ENCODE peak calls at places on chromosomes 16 and 17, in four cellular contexts. One of them, this sample, is unnamed.

GRCh38 chr17:4631836-4632582 is 9.5 kb downstream of the ALOX15 start:
- DNase-seq in endodermal cell: peak
- DNase-seq in dorsolateral prefrontal cortex: no peak
- DNase-seq in fibroblast of mammary gland: no peak
- DNase-seq in this sample: no peak

GRCh38 chr16:55480228-55480655 is 1.2 kb downstream of the MMP2 start:
- DNase-seq in endodermal cell: peak
- DNase-seq in dorsolateral prefrontal cortex: peak
- DNase-seq in fibroblast of mammary gland: peak
- DNase-seq in this sample: peak

GRCh38 chr17:56801506-56802178 is 32.1 kb downstream of the C17orf67 start:
- DNase-seq in endodermal cell: no peak
- DNase-seq in dorsolateral prefrontal cortex: no peak
- DNase-seq in fibroblast of mammary gland: no peak
- DNase-seq in this sample: no peak

GRCh38 chr17:2797632-2798031 is 1.4 kb downstream of the RAP1GAP2 start:
- DNase-seq in endodermal cell: no peak
- DNase-seq in dorsolateral prefrontal cortex: no peak
- DNase-seq in fibroblast of mammary gland: no peak
- DNase-seq in this sample: no peak

GRCh38 chr16:78926723-78927200 is 673.8 kb downstream of the MAF start:
- DNase-seq in endodermal cell: no peak
- DNase-seq in dorsolateral prefrontal cortex: no peak
- DNase-seq in fibroblast of mammary gland: no peak
- DNase-seq in this sample: no peak

GRCh38 chr16:53061701-53062159 is 6.9 kb downstream of the CHD9 start:
- DNase-seq in endodermal cell: no peak
- DNase-seq in dorsolateral prefrontal cortex: no peak
- DNase-seq in fibroblast of mammary gland: no peak
- DNase-seq in this sample: no peak

GRCh38 chr17:57672205-57672632 is 72.9 kb downstream of the CCDC182 start:
- DNase-seq in endodermal cell: no peak
- DNase-seq in dorsolateral prefrontal cortex: no peak
- DNase-seq in fibroblast of mammary gland: peak
- DNase-seq in this sample: peak

GRCh38 chr17:57369509-57369945 is 113.2 kb downstream of the MSI2 start:
- DNase-seq in endodermal cell: no peak
- DNase-seq in dorsolateral prefrontal cortex: no peak
- DNase-seq in fibroblast of mammary gland: peak
- DNase-seq in this sample: peak

GRCh38 chr17:38547439-38547838 is 58.3 kb downstream of the SRCIN1 start:
- DNase-seq in endodermal cell: no peak
- DNase-seq in dorsolateral prefrontal cortex: no peak
- DNase-seq in fibroblast of mammary gland: no peak
- DNase-seq in this sample: no peak

DNA sequence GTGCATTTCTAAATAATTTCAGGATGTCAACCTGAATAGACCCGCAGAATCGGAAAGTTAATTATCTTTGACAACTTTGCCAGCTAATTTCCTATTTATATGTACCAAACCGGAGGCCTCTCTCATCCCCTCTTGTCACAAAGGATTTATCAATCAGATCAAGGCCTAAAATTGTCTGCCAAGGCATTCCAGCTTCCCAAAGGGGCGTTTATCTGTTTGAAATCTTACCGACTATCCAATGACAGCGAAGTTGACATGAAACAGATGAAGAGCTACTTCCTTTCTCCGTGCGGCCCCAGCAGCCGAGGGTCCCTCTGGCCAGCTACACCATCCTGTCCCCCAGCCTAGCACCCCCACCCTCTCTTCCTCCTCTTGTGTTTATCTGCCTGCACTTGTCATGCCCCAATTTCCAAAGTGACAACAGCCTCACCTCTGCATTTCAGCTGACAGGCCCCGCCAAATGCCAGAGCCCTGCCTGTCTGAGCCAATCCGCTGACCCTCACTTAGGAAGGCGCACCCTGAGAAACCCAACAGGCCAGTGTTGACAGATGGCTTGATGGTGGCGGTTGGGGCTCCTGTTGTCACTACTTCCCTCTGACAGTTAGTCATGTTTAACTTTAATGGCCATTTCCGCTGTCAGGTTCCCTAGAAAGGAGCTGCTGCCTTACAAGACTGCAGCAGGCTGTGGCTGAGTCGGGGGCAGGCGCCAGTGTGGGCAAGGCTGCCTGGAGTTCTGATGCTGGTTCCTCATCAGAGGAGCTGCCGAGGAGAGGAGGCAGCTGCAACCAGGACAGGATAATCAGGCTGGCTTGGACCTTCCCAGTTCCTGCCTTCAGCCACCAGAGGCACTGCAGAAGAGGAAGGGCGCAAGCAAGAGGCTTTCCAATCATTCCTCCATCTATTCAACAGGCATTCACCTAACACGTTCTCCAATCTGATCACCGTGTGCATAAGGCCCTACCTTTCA is 223.4 kb upstream of the DYNLRB2 start:
- DNase-seq in endodermal cell: peak
- DNase-seq in dorsolateral prefrontal cortex: no peak
- DNase-seq in fibroblast of mammary gland: no peak
- DNase-seq in this sample: no peak
- TF ChIP-seq CTCF in endodermal cell: peak
- TF ChIP-seq CTCF in dorsolateral prefrontal cortex: no peak
- TF ChIP-seq CTCF in fibroblast of mammary gland: peak
- TF ChIP-seq CTCF in this sample: peak

DNA sequence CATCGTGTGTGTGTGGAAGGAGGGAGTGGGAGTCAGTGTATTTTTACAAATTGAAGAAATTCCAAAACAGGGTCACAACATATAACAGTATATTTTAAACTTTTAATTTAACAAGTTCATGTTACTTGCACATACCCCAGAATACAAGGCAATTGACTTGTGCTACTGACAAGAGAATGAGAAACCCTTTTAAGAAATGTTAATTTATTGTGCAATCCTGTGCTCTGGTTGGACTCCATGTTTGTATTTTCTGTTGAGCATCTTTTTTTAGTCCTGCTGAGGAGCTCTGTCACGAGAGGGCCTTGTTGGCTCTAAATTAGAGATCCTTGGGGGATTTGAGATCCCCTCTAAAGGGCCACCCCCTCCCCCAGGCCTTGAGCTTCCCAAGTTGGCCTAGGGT is 1.1 kb upstream of the EMP2 start:
- DNase-seq in endodermal cell: no peak
- DNase-seq in dorsolateral prefrontal cortex: no peak
- DNase-seq in fibroblast of mammary gland: no peak
- DNase-seq in this sample: peak
- H3K4me3 ChIP-seq in endodermal cell: no peak
- H3K4me3 ChIP-seq in dorsolateral prefrontal cortex: no peak
- H3K4me3 ChIP-seq in fibroblast of mammary gland: no peak
- H3K4me3 ChIP-seq in this sample: no peak

DNA sequence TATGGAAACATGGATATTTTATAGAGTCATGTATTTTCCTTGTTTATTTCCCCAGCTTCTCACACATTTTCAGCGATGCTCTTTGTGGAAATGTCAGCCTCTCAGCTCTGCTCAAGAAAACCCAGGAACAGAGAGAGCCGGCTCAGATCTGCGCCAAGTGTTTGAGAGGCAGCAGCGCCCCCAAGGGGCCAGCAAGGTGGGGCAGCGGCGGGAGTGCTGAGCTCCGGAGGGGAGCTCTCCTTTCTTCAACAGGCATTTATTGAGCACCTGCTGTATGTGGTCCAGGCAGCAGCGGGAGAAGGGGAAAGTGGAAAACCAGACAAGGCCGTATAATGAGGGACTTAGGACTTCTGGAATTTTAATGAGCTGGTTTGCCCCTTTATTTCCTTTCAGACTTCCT is 421.1 kb upstream of the C16orf82 start:
- DNase-seq in endodermal cell: peak
- DNase-seq in dorsolateral prefrontal cortex: peak
- DNase-seq in fibroblast of mammary gland: no peak
- DNase-seq in this sample: no peak
- TF ChIP-seq CTCF in endodermal cell: peak
- TF ChIP-seq CTCF in dorsolateral prefrontal cortex: peak
- TF ChIP-seq CTCF in fibroblast of mammary gland: no peak
- TF ChIP-seq CTCF in this sample: peak

DNA sequence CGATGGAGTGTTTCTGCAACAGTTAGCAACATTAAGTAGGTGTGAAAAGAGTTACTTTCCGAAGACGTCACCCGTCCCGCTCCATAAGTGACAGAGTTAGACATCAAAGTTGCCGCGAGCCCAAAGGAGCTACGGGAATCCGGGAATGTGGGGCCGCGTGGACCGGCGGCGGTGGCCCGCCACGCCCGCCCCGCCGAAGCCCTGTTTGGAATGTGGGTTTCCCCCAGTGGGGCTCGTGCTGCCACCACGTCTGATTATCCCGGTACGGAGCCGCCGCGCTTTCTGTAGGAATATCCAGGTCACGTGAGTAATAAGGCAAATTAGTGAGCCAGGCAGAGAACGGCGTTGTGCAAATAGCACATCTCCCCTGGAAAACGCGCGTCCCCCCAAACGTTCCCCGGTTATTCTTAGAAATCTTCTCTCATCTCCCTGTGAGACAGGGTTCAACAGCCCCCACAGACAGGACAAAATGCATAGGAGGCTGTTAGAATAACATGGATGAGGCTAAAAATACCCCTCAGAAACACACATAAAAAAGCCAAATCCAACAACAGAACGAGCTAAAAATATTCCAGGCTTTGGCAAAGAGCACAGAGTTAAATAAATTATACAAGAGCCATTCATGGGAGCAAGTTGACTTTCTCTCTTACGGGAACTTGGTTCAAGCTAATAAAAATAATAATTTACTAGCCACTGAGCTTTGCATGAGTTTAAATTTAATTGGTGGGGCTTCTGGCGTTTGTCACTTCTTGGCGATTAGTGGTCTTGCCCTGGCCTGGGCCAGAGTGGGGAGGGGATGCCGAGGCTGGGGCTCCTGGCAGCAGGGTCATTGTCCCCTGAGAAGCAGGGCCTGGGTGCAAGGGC is 8.6 kb downstream of the BAHCC1 start:
- DNase-seq in endodermal cell: no peak
- DNase-seq in dorsolateral prefrontal cortex: no peak
- DNase-seq in fibroblast of mammary gland: no peak
- DNase-seq in this sample: peak
- H3K4me3 ChIP-seq in endodermal cell: no peak
- H3K4me3 ChIP-seq in dorsolateral prefrontal cortex: peak
- H3K4me3 ChIP-seq in fibroblast of mammary gland: no peak
- H3K4me3 ChIP-seq in this sample: peak

GRCh38 chr16:57810197-57811024 is 8.1 kb upstream of the KIFC3 start:
- DNase-seq in endodermal cell: peak
- DNase-seq in dorsolateral prefrontal cortex: peak
- DNase-seq in fibroblast of mammary gland: peak
- DNase-seq in this sample: peak
- TF ChIP-seq CTCF in endodermal cell: no peak
- TF ChIP-seq CTCF in dorsolateral prefrontal cortex: no peak
- TF ChIP-seq CTCF in fibroblast of mammary gland: no peak
- TF ChIP-seq CTCF in this sample: no peak

DNA sequence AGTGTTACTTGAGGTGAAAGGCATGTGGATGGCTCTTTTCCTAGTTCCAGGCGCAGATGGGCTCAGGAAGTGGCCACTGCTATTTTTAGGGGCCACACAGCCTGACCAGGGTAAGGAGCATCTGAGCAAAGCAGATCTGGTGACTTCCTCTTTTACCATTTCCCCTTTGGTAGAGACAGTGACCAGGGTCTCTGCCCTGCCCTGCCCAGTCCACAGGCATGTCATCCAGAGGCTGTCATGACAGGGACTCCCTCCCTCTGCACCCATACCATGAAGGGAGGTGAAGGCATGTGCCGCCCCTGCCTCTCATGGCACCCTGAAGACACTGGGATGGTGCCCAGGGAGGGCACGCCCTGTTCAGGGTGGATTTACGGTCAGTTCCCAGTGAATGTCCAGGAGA is 2.2 kb downstream of the PLA2G15 start:
- DNase-seq in endodermal cell: no peak
- DNase-seq in dorsolateral prefrontal cortex: no peak
- DNase-seq in fibroblast of mammary gland: no peak
- DNase-seq in this sample: no peak
- H3K4me3 ChIP-seq in endodermal cell: no peak
- H3K4me3 ChIP-seq in dorsolateral prefrontal cortex: peak
- H3K4me3 ChIP-seq in fibroblast of mammary gland: no peak
- H3K4me3 ChIP-seq in this sample: no peak

DNA sequence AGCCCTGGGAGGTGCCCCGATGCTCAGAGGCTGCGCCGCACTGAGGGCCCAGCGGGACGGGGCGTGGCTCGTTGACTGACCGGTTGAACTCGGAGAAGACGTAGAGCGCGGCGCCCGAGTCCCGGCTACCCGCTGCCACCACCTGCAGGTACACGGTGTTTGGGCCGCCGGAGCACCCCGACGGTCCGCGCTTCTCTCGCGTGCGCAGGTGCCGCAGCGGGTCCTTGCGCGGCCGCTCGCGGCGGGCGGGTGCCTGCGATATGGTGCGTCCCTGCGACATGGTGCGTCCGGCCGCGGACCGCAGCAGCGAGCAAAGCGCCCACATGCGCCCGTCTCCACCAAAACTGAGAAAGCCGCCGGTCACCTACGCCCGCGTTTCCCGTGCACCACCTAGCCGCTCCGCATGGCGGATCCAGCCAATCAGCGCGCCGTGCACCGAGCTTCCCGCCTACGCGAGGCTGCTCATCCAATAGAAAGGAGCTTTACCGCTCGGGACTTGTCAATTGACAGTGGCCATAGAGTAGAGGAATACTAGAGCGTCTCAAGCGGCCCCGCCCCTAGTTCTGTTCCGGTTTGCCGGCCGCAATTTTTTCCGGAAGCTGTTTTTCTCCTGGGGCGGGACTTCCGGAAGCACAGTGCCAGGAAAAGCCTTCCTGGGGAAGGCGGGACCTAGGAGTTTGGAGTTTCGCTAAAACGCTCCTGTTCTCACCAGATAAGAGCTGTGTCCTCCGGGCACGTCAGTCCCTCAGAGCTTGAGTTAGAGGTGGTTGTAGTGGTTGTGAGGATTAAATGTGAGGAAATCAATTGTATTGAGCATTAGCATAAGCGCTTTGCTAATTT is at the start of gene ELAC2:
- DNase-seq in endodermal cell: peak
- DNase-seq in dorsolateral prefrontal cortex: peak
- DNase-seq in fibroblast of mammary gland: peak
- DNase-seq in this sample: peak
- TF ChIP-seq CTCF in endodermal cell: peak
- TF ChIP-seq CTCF in dorsolateral prefrontal cortex: peak
- TF ChIP-seq CTCF in fibroblast of mammary gland: no peak
- TF ChIP-seq CTCF in this sample: no peak

GRCh38 chr16:49844399-49844798 is 11.5 kb downstream of the ZNF423 start:
- DNase-seq in endodermal cell: no peak
- DNase-seq in dorsolateral prefrontal cortex: no peak
- DNase-seq in fibroblast of mammary gland: peak
- DNase-seq in this sample: no peak
- H3K4me3 ChIP-seq in endodermal cell: no peak
- H3K4me3 ChIP-seq in dorsolateral prefrontal cortex: no peak
- H3K4me3 ChIP-seq in fibroblast of mammary gland: no peak
- H3K4me3 ChIP-seq in this sample: no peak

This sample was measured in AG10803.